ENCODE peak calls at places on chromosomes 5 and 9, in six cellular contexts. One of them, this sample, is unnamed.
A peak's percentile ranks its signal among the peaks of the same experiment; 100 is the strongest.

GRCh38 chr9:108296056-108296455 is 559.7 kb downstream of the ACTL7B start:
- DNase-seq in cardiac fibroblast: peak; percentile 59
- DNase-seq in A673: no peak
- DNase-seq in astrocyte of the spinal cord: peak; percentile 79
- DNase-seq in GM06990: no peak
- DNase-seq in fibroblast of pulmonary artery: peak; percentile 48
- DNase-seq in this sample: peak; percentile 93

GRCh38 chr5:81838307-81838906 is 87.5 kb upstream of the SSBP2 start:
- DNase-seq in cardiac fibroblast: peak; percentile 71
- DNase-seq in A673: peak; percentile 57
- DNase-seq in astrocyte of the spinal cord: peak; percentile 56
- DNase-seq in GM06990: no peak
- DNase-seq in fibroblast of pulmonary artery: peak; percentile 66
- DNase-seq in this sample: no peak

GRCh38 chr5:35213608-35214007 is 16.7 kb downstream of the PRLR start:
- DNase-seq in cardiac fibroblast: no peak
- DNase-seq in A673: no peak
- DNase-seq in astrocyte of the spinal cord: peak; percentile 11
- DNase-seq in GM06990: no peak
- DNase-seq in fibroblast of pulmonary artery: no peak
- DNase-seq in this sample: no peak

GRCh38 chr5:174327317-174327864 is 281.9 kb downstream of the NSG2 start:
- DNase-seq in cardiac fibroblast: peak; percentile 75
- DNase-seq in A673: peak; percentile 74
- DNase-seq in astrocyte of the spinal cord: peak; percentile 65
- DNase-seq in GM06990: peak; percentile 27
- DNase-seq in fibroblast of pulmonary artery: peak; percentile 83
- DNase-seq in this sample: peak; percentile 52

GRCh38 chr5:57338849-57339340 is 143.7 kb downstream of the ACTBL2 start:
- DNase-seq in cardiac fibroblast: no peak
- DNase-seq in A673: no peak
- DNase-seq in astrocyte of the spinal cord: no peak
- DNase-seq in GM06990: no peak
- DNase-seq in fibroblast of pulmonary artery: no peak
- DNase-seq in this sample: no peak

GRCh38 chr5:149380466-149381121 is 1.5 kb upstream of the IL17B start:
- DNase-seq in cardiac fibroblast: no peak
- DNase-seq in A673: no peak
- DNase-seq in astrocyte of the spinal cord: no peak
- DNase-seq in GM06990: no peak
- DNase-seq in fibroblast of pulmonary artery: no peak
- DNase-seq in this sample: no peak

GRCh38 chr9:17824191-17824926 is 245.5 kb downstream of the SH3GL2 start:
- DNase-seq in cardiac fibroblast: no peak
- DNase-seq in A673: no peak
- DNase-seq in astrocyte of the spinal cord: no peak
- DNase-seq in GM06990: no peak
- DNase-seq in fibroblast of pulmonary artery: peak; percentile 86
- DNase-seq in this sample: no peak

GRCh38 chr9:17614246-17614645 is 35.4 kb downstream of the SH3GL2 start:
- DNase-seq in cardiac fibroblast: no peak
- DNase-seq in A673: no peak
- DNase-seq in astrocyte of the spinal cord: no peak
- DNase-seq in GM06990: no peak
- DNase-seq in fibroblast of pulmonary artery: no peak
- DNase-seq in this sample: no peak

GRCh38 chr5:179241175-179241574 is 104.1 kb downstream of the ADAMTS2 start:
- DNase-seq in cardiac fibroblast: no peak
- DNase-seq in A673: no peak
- DNase-seq in astrocyte of the spinal cord: no peak
- DNase-seq in GM06990: no peak
- DNase-seq in fibroblast of pulmonary artery: no peak
- DNase-seq in this sample: peak; percentile 52

GRCh38 chr5:56480305-56481146 is 247.4 kb upstream of the ANKRD55 start:
- DNase-seq in cardiac fibroblast: peak; percentile 43
- DNase-seq in A673: peak; percentile 33
- DNase-seq in astrocyte of the spinal cord: peak; percentile 72
- DNase-seq in GM06990: peak; percentile 32
- DNase-seq in fibroblast of pulmonary artery: peak; percentile 77
- DNase-seq in this sample: peak; percentile 67

GRCh38 chr5:171155621-171156020 is 153.4 kb upstream of the TLX3 start:
- DNase-seq in cardiac fibroblast: peak; percentile 68
- DNase-seq in A673: no peak
- DNase-seq in astrocyte of the spinal cord: peak; percentile 18
- DNase-seq in GM06990: no peak
- DNase-seq in fibroblast of pulmonary artery: peak; percentile 44
- DNase-seq in this sample: peak; percentile 24

GRCh38 chr5:154756203-154756870 is 1.2 kb downstream of the LARP1 start:
- DNase-seq in cardiac fibroblast: peak; percentile 37
- DNase-seq in A673: peak; percentile 33
- DNase-seq in astrocyte of the spinal cord: no peak
- DNase-seq in GM06990: peak; percentile 52
- DNase-seq in fibroblast of pulmonary artery: no peak
- DNase-seq in this sample: peak; percentile 53

GRCh38 chr9:36566813-36567217 is 5.9 kb upstream of the MELK start:
- DNase-seq in cardiac fibroblast: peak; percentile 31
- DNase-seq in A673: no peak
- DNase-seq in astrocyte of the spinal cord: peak; percentile 44
- DNase-seq in GM06990: no peak
- DNase-seq in fibroblast of pulmonary artery: peak; percentile 23
- DNase-seq in this sample: peak; percentile 49

GRCh38 chr5:74185599-74185998 is 454.9 kb downstream of the ENC1 start:
- DNase-seq in cardiac fibroblast: no peak
- DNase-seq in A673: no peak
- DNase-seq in astrocyte of the spinal cord: peak; percentile 50
- DNase-seq in GM06990: no peak
- DNase-seq in fibroblast of pulmonary artery: peak; percentile 23
- DNase-seq in this sample: no peak

GRCh38 chr5:41921874-41922273 is 3.2 kb upstream of the FBXO4 start:
- DNase-seq in cardiac fibroblast: peak; percentile 79
- DNase-seq in A673: peak; percentile 5
- DNase-seq in astrocyte of the spinal cord: peak; percentile 61
- DNase-seq in GM06990: no peak
- DNase-seq in fibroblast of pulmonary artery: peak; percentile 68
- DNase-seq in this sample: no peak

DNA sequence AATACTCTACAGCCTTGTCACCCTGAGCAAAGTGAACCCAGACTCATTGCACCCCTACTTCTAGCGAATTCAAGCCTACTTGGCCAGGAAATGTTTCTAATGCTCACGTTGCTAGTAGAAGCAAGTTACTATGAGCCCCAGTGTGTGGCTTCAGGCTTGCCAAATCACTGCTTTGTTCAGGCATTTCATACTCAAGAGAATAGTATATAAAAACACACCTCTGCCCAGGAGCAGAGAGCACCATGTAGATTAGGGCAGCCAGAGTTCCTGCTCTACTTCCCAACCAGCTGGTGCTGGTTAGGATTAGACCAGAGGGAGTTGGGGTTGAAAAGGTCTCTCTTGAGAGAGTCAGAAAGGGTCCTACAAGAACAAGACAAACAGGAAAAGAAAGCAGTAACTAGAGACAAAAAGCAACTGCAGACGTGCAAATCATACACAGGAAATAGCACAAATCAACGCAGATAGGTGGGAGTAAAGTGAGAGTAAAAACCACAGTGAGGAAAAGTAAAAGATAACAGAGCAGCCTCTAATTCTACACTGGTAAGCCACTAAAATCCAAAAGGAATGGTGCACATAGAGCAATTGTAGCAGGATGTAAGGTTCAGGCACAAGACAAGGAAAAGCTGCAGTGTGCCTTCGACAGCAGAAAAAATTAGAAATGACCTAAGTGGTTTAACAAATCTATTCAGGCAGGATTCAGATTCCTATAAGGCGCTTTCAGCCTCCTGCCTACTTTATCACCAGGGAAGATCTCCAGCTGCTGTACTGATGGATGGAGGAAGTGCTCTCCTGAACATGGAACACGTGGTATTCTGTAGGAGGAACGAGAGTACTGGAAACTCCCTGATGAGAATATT is 49.6 kb upstream of the KIF2A start:
- DNase-seq in cardiac fibroblast: no peak
- DNase-seq in A673: peak; percentile 86
- DNase-seq in astrocyte of the spinal cord: no peak
- DNase-seq in GM06990: no peak
- DNase-seq in fibroblast of pulmonary artery: peak; percentile 30
- DNase-seq in this sample: no peak
- H3K4me3 ChIP-seq in cardiac fibroblast: no peak overlapping the region
- H3K4me3 ChIP-seq in A673: no peak overlapping the region
- H3K4me3 ChIP-seq in astrocyte of the spinal cord: no peak overlapping the region
- H3K4me3 ChIP-seq in GM06990: no peak overlapping the region
- H3K4me3 ChIP-seq in fibroblast of pulmonary artery: no peak overlapping the region
- H3K4me3 ChIP-seq in this sample: no peak overlapping the region

GRCh38 chr9:117545846-117546245 is 131.0 kb upstream of the ASTN2 start:
- DNase-seq in cardiac fibroblast: no peak
- DNase-seq in A673: no peak
- DNase-seq in astrocyte of the spinal cord: no peak
- DNase-seq in GM06990: no peak
- DNase-seq in fibroblast of pulmonary artery: no peak
- DNase-seq in this sample: no peak
- TF ChIP-seq CTCF in cardiac fibroblast: no peak
- TF ChIP-seq CTCF in A673: no peak
- TF ChIP-seq CTCF in astrocyte of the spinal cord: no peak
- TF ChIP-seq CTCF in GM06990: no peak
- TF ChIP-seq CTCF in fibroblast of pulmonary artery: no peak
- TF ChIP-seq CTCF in this sample: no peak

GRCh38 chr9:134481762-134482161 is 155.5 kb downstream of the RXRA start:
- DNase-seq in cardiac fibroblast: no peak
- DNase-seq in A673: no peak
- DNase-seq in astrocyte of the spinal cord: no peak
- DNase-seq in GM06990: no peak
- DNase-seq in fibroblast of pulmonary artery: no peak
- DNase-seq in this sample: no peak
- H3K4me3 ChIP-seq in cardiac fibroblast: no peak overlapping the region
- H3K4me3 ChIP-seq in A673: no peak overlapping the region
- H3K4me3 ChIP-seq in astrocyte of the spinal cord: no peak overlapping the region
- H3K4me3 ChIP-seq in GM06990: no peak overlapping the region
- H3K4me3 ChIP-seq in fibroblast of pulmonary artery: no peak overlapping the region
- H3K4me3 ChIP-seq in this sample: no peak overlapping the region

DNA sequence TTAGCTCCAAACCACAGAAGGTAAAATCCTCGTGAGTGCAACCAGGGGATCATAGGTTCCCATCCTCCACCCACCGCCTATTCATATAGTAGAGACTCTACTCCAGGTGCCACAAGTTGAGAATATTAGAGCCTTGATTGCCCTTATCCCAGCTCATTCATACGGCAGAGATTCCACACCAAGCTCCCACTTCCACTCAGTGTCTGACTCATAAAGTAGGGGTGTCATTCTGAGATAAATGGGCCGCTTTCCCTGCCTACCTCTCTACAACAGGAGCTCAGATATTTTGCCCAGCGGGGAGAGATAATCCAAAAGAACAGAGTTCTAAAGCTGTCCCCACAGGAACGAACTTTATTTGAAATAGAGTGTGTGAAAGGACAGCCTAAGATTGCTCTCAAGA is 9.4 kb downstream of the SLC22A4 start:
- DNase-seq in cardiac fibroblast: no peak
- DNase-seq in A673: no peak
- DNase-seq in astrocyte of the spinal cord: no peak
- DNase-seq in GM06990: no peak
- DNase-seq in fibroblast of pulmonary artery: no peak
- DNase-seq in this sample: no peak
- TF ChIP-seq CTCF in cardiac fibroblast: no peak
- TF ChIP-seq CTCF in A673: no peak
- TF ChIP-seq CTCF in astrocyte of the spinal cord: no peak
- TF ChIP-seq CTCF in GM06990: no peak
- TF ChIP-seq CTCF in fibroblast of pulmonary artery: no peak
- TF ChIP-seq CTCF in this sample: no peak

GRCh38 chr5:158876263-158876942 is 223.3 kb downstream of the EBF1 start:
- DNase-seq in cardiac fibroblast: peak; percentile 33
- DNase-seq in A673: no peak
- DNase-seq in astrocyte of the spinal cord: peak; percentile 16
- DNase-seq in GM06990: peak; percentile 37
- DNase-seq in fibroblast of pulmonary artery: no peak
- DNase-seq in this sample: no peak
- H3K4me3 ChIP-seq in cardiac fibroblast: no peak overlapping the region
- H3K4me3 ChIP-seq in A673: no peak overlapping the region
- H3K4me3 ChIP-seq in astrocyte of the spinal cord: no peak overlapping the region
- H3K4me3 ChIP-seq in GM06990: peak overlapping the region; percentile 5
- H3K4me3 ChIP-seq in fibroblast of pulmonary artery: no peak overlapping the region
- H3K4me3 ChIP-seq in this sample: no peak overlapping the region

GRCh38 chr5:76956033-76956432 is 3.2 kb downstream of the CRHBP start:
- DNase-seq in cardiac fibroblast: no peak
- DNase-seq in A673: no peak
- DNase-seq in astrocyte of the spinal cord: no peak
- DNase-seq in GM06990: no peak
- DNase-seq in fibroblast of pulmonary artery: no peak
- DNase-seq in this sample: no peak
- TF ChIP-seq CTCF in cardiac fibroblast: no peak
- TF ChIP-seq CTCF in A673: no peak
- TF ChIP-seq CTCF in astrocyte of the spinal cord: no peak
- TF ChIP-seq CTCF in GM06990: no peak
- TF ChIP-seq CTCF in fibroblast of pulmonary artery: no peak
- TF ChIP-seq CTCF in this sample: no peak

GRCh38 chr5:169222934-169223594 is 77.9 kb downstream of the SLIT3 start:
- DNase-seq in cardiac fibroblast: no peak
- DNase-seq in A673: no peak
- DNase-seq in astrocyte of the spinal cord: no peak
- DNase-seq in GM06990: no peak
- DNase-seq in fibroblast of pulmonary artery: no peak
- DNase-seq in this sample: no peak
- H3K4me3 ChIP-seq in cardiac fibroblast: no peak overlapping the region
- H3K4me3 ChIP-seq in A673: no peak overlapping the region
- H3K4me3 ChIP-seq in astrocyte of the spinal cord: no peak overlapping the region
- H3K4me3 ChIP-seq in GM06990: no peak overlapping the region
- H3K4me3 ChIP-seq in fibroblast of pulmonary artery: no peak overlapping the region
- H3K4me3 ChIP-seq in this sample: no peak overlapping the region

This sample was measured in foreskin fibroblast.